ENCODE peak calls at places on chromosomes 12 and 14, in five cellular contexts. One of them, this sample, is unnamed.

GRCh38 chr14:90836692-90837063 is 20.4 kb upstream of the TTC7B start:
- DNase-seq in mesendoderm: no peak
- DNase-seq in fibroblast of lung: no peak
- DNase-seq in cardiac muscle cell: no peak
- DNase-seq in naive thymus-derived CD4-positive, alpha-beta T cell: no peak
- DNase-seq in this sample: no peak

GRCh38 chr12:67069451-67070306 is 199.5 kb upstream of the CAND1 start:
- DNase-seq in mesendoderm: peak; percentile 90
- DNase-seq in fibroblast of lung: peak; percentile 39
- DNase-seq in cardiac muscle cell: peak; percentile 8
- DNase-seq in naive thymus-derived CD4-positive, alpha-beta T cell: peak; percentile 42
- DNase-seq in this sample: peak; percentile 71

GRCh38 chr12:10362325-10362724 is 27.5 kb downstream of the KLRK1 start:
- DNase-seq in mesendoderm: no peak
- DNase-seq in fibroblast of lung: no peak
- DNase-seq in cardiac muscle cell: no peak
- DNase-seq in naive thymus-derived CD4-positive, alpha-beta T cell: no peak
- DNase-seq in this sample: no peak

GRCh38 chr12:127903146-127903545 is 363.8 kb upstream of the TMEM132C start:
- DNase-seq in mesendoderm: peak; percentile 79
- DNase-seq in fibroblast of lung: peak; percentile 82
- DNase-seq in cardiac muscle cell: no peak
- DNase-seq in naive thymus-derived CD4-positive, alpha-beta T cell: no peak
- DNase-seq in this sample: no peak

GRCh38 chr14:51554339-51554920 is 97.3 kb upstream of the FRMD6 start:
- DNase-seq in mesendoderm: peak; percentile 87
- DNase-seq in fibroblast of lung: peak; percentile 96
- DNase-seq in cardiac muscle cell: peak; percentile 65
- DNase-seq in naive thymus-derived CD4-positive, alpha-beta T cell: no peak
- DNase-seq in this sample: no peak

GRCh38 chr12:110330544-110330943 is 49.5 kb downstream of the ATP2A2 start:
- DNase-seq in mesendoderm: peak; percentile 77
- DNase-seq in fibroblast of lung: peak; percentile 58
- DNase-seq in cardiac muscle cell: peak; percentile 73
- DNase-seq in naive thymus-derived CD4-positive, alpha-beta T cell: no peak
- DNase-seq in this sample: no peak

GRCh38 chr14:101601603-101602465 is 40.5 kb downstream of the DIO3 start:
- DNase-seq in mesendoderm: no peak
- DNase-seq in fibroblast of lung: no peak
- DNase-seq in cardiac muscle cell: no peak
- DNase-seq in naive thymus-derived CD4-positive, alpha-beta T cell: peak; percentile 18
- DNase-seq in this sample: no peak

GRCh38 chr12:116931665-116932064 is 20.9 kb downstream of the FBXW8 start:
- DNase-seq in mesendoderm: no peak
- DNase-seq in fibroblast of lung: no peak
- DNase-seq in cardiac muscle cell: no peak
- DNase-seq in naive thymus-derived CD4-positive, alpha-beta T cell: no peak
- DNase-seq in this sample: no peak

GRCh38 chr14:61567838-61568571 is 127.3 kb upstream of the HIF1A start:
- DNase-seq in mesendoderm: peak; percentile 52
- DNase-seq in fibroblast of lung: no peak
- DNase-seq in cardiac muscle cell: no peak
- DNase-seq in naive thymus-derived CD4-positive, alpha-beta T cell: no peak
- DNase-seq in this sample: no peak

GRCh38 chr14:79724934-79725717 is 486.2 kb downstream of the DIO2 start:
- DNase-seq in mesendoderm: no peak
- DNase-seq in fibroblast of lung: no peak
- DNase-seq in cardiac muscle cell: no peak
- DNase-seq in naive thymus-derived CD4-positive, alpha-beta T cell: no peak
- DNase-seq in this sample: no peak

GRCh38 chr14:37992489-37992888 is 215.2 kb upstream of the SSTR1 start:
- DNase-seq in mesendoderm: no peak
- DNase-seq in fibroblast of lung: no peak
- DNase-seq in cardiac muscle cell: no peak
- DNase-seq in naive thymus-derived CD4-positive, alpha-beta T cell: no peak
- DNase-seq in this sample: no peak

GRCh38 chr12:109952873-109953272 is 43.3 kb downstream of the GIT2 start:
- DNase-seq in mesendoderm: no peak
- DNase-seq in fibroblast of lung: no peak
- DNase-seq in cardiac muscle cell: no peak
- DNase-seq in naive thymus-derived CD4-positive, alpha-beta T cell: no peak
- DNase-seq in this sample: no peak

GRCh38 chr14:36281309-36281708 is 39.1 kb downstream of the MBIP start:
- DNase-seq in mesendoderm: peak; percentile 76
- DNase-seq in fibroblast of lung: no peak
- DNase-seq in cardiac muscle cell: peak; percentile 21
- DNase-seq in naive thymus-derived CD4-positive, alpha-beta T cell: no peak
- DNase-seq in this sample: peak; percentile 55

GRCh38 chr12:54603173-54603814 is 14.8 kb upstream of the PPP1R1A start:
- DNase-seq in mesendoderm: peak; percentile 84
- DNase-seq in fibroblast of lung: peak; percentile 61
- DNase-seq in cardiac muscle cell: peak; percentile 84
- DNase-seq in naive thymus-derived CD4-positive, alpha-beta T cell: peak; percentile 48
- DNase-seq in this sample: peak; percentile 78

GRCh38 chr12:95231190-95231589 is 13.6 kb downstream of the VEZT start:
- DNase-seq in mesendoderm: no peak
- DNase-seq in fibroblast of lung: peak; percentile 66
- DNase-seq in cardiac muscle cell: peak; percentile 75
- DNase-seq in naive thymus-derived CD4-positive, alpha-beta T cell: no peak
- DNase-seq in this sample: no peak

GRCh38 chr12:57590892-57591566 is at the start of gene PIP4K2C:
- DNase-seq in mesendoderm: peak; percentile 92
- DNase-seq in fibroblast of lung: peak; percentile 50
- DNase-seq in cardiac muscle cell: peak; percentile 50
- DNase-seq in naive thymus-derived CD4-positive, alpha-beta T cell: peak; percentile 79
- DNase-seq in this sample: peak; percentile 85

GRCh38 chr12:43945983-43946382 is 110.1 kb downstream of the TMEM117 start:
- DNase-seq in mesendoderm: no peak
- DNase-seq in fibroblast of lung: no peak
- DNase-seq in cardiac muscle cell: no peak
- DNase-seq in naive thymus-derived CD4-positive, alpha-beta T cell: no peak
- DNase-seq in this sample: no peak

GRCh38 chr12:108618079-108618952 is 15.4 kb downstream of the SELPLG start:
- DNase-seq in mesendoderm: peak; percentile 88
- DNase-seq in fibroblast of lung: peak; percentile 76
- DNase-seq in cardiac muscle cell: peak; percentile 90
- DNase-seq in naive thymus-derived CD4-positive, alpha-beta T cell: peak; percentile 81
- DNase-seq in this sample: peak; percentile 70

GRCh38 chr12:31929140-31929526 is 30.1 kb upstream of the RESF1 start:
- DNase-seq in mesendoderm: no peak
- DNase-seq in fibroblast of lung: no peak
- DNase-seq in cardiac muscle cell: no peak
- DNase-seq in naive thymus-derived CD4-positive, alpha-beta T cell: no peak
- DNase-seq in this sample: no peak

GRCh38 chr12:19234991-19235876 is 105.7 kb downstream of the PLEKHA5 start:
- DNase-seq in mesendoderm: no peak
- DNase-seq in fibroblast of lung: peak; percentile 64
- DNase-seq in cardiac muscle cell: peak; percentile 72
- DNase-seq in naive thymus-derived CD4-positive, alpha-beta T cell: no peak
- DNase-seq in this sample: no peak

GRCh38 chr12:19273482-19274330 is 144.2 kb downstream of the PLEKHA5 start:
- DNase-seq in mesendoderm: peak; percentile 32
- DNase-seq in fibroblast of lung: peak; percentile 99
- DNase-seq in cardiac muscle cell: peak; percentile 98
- DNase-seq in naive thymus-derived CD4-positive, alpha-beta T cell: no peak
- DNase-seq in this sample: no peak

GRCh38 chr14:101102875-101103274 is 199.4 kb upstream of the RTL1 start:
- DNase-seq in mesendoderm: no peak
- DNase-seq in fibroblast of lung: peak; percentile 36
- DNase-seq in cardiac muscle cell: no peak
- DNase-seq in naive thymus-derived CD4-positive, alpha-beta T cell: peak; percentile 13
- DNase-seq in this sample: no peak

GRCh38 chr12:95608252-95609033 is 57.2 kb upstream of the USP44 start:
- DNase-seq in mesendoderm: no peak
- DNase-seq in fibroblast of lung: peak; percentile 95
- DNase-seq in cardiac muscle cell: peak; percentile 66
- DNase-seq in naive thymus-derived CD4-positive, alpha-beta T cell: no peak
- DNase-seq in this sample: no peak

GRCh38 chr12:76152161-76152807 is 67.8 kb upstream of the NAP1L1 start:
- DNase-seq in mesendoderm: no peak
- DNase-seq in fibroblast of lung: no peak
- DNase-seq in cardiac muscle cell: no peak
- DNase-seq in naive thymus-derived CD4-positive, alpha-beta T cell: no peak
- DNase-seq in this sample: no peak

GRCh38 chr14:85471744-85472143 is 58.2 kb upstream of the FLRT2 start:
- DNase-seq in mesendoderm: peak; percentile 76
- DNase-seq in fibroblast of lung: peak; percentile 98
- DNase-seq in cardiac muscle cell: peak; percentile 89
- DNase-seq in naive thymus-derived CD4-positive, alpha-beta T cell: no peak
- DNase-seq in this sample: no peak

GRCh38 chr12:54723653-54724256 is 75.6 kb upstream of the DCD start:
- DNase-seq in mesendoderm: peak; percentile 67
- DNase-seq in fibroblast of lung: peak; percentile 0
- DNase-seq in cardiac muscle cell: peak; percentile 40
- DNase-seq in naive thymus-derived CD4-positive, alpha-beta T cell: no peak
- DNase-seq in this sample: peak; percentile 19

GRCh38 chr12:122099280-122099749 is 20.8 kb downstream of the MLXIP start:
- DNase-seq in mesendoderm: no peak
- DNase-seq in fibroblast of lung: no peak
- DNase-seq in cardiac muscle cell: no peak
- DNase-seq in naive thymus-derived CD4-positive, alpha-beta T cell: no peak
- DNase-seq in this sample: no peak

GRCh38 chr12:104313568-104314241 is 10.2 kb downstream of the EID3 start:
- DNase-seq in mesendoderm: no peak
- DNase-seq in fibroblast of lung: no peak
- DNase-seq in cardiac muscle cell: no peak
- DNase-seq in naive thymus-derived CD4-positive, alpha-beta T cell: no peak
- DNase-seq in this sample: no peak

GRCh38 chr12:65955418-65955817 is 131.1 kb downstream of the HMGA2 start:
- DNase-seq in mesendoderm: no peak
- DNase-seq in fibroblast of lung: no peak
- DNase-seq in cardiac muscle cell: no peak
- DNase-seq in naive thymus-derived CD4-positive, alpha-beta T cell: no peak
- DNase-seq in this sample: peak; percentile 38
- H3K4me1 ChIP-seq in mesendoderm: no peaks in the 10 kb centered on the region
- H3K4me1 ChIP-seq in fibroblast of lung: peaks cover 23% of the 10 kb centered on the region
- H3K4me1 ChIP-seq in cardiac muscle cell: no peaks in the 10 kb centered on the region
- H3K4me1 ChIP-seq in naive thymus-derived CD4-positive, alpha-beta T cell: no peaks in the 10 kb centered on the region
- H3K4me1 ChIP-seq in this sample: peaks cover 24% of the 10 kb centered on the region

GRCh38 chr12:1162083-1162760 is 171.2 kb downstream of the ERC1 start:
- DNase-seq in mesendoderm: no peak
- DNase-seq in fibroblast of lung: no peak
- DNase-seq in cardiac muscle cell: no peak
- DNase-seq in naive thymus-derived CD4-positive, alpha-beta T cell: no peak
- DNase-seq in this sample: peak; percentile 71
- H3K36me3 ChIP-seq in mesendoderm: no peaks in the 10 kb centered on the region
- H3K36me3 ChIP-seq in fibroblast of lung: no peaks in the 10 kb centered on the region
- H3K36me3 ChIP-seq in cardiac muscle cell: no peaks in the 10 kb centered on the region
- H3K36me3 ChIP-seq in naive thymus-derived CD4-positive, alpha-beta T cell: peaks cover 2% of the 10 kb centered on the region
- H3K36me3 ChIP-seq in this sample: no peaks in the 10 kb centered on the region

GRCh38 chr12:124160102-124160501 is 134.8 kb upstream of the RFLNA start:
- DNase-seq in mesendoderm: no peak
- DNase-seq in fibroblast of lung: peak; percentile 13
- DNase-seq in cardiac muscle cell: peak; percentile 26
- DNase-seq in naive thymus-derived CD4-positive, alpha-beta T cell: no peak
- DNase-seq in this sample: no peak
- H3K4me3 ChIP-seq in mesendoderm: no peak overlapping the region
- H3K4me3 ChIP-seq in fibroblast of lung: no peak overlapping the region
- H3K4me3 ChIP-seq in cardiac muscle cell: no peak overlapping the region
- H3K4me3 ChIP-seq in naive thymus-derived CD4-positive, alpha-beta T cell: no peak overlapping the region
- H3K4me3 ChIP-seq in this sample: no peak overlapping the region

GRCh38 chr12:92398565-92399309 is 253.1 kb upstream of the BTG1 start:
- DNase-seq in mesendoderm: peak; percentile 41
- DNase-seq in fibroblast of lung: no peak
- DNase-seq in cardiac muscle cell: no peak
- DNase-seq in naive thymus-derived CD4-positive, alpha-beta T cell: no peak
- DNase-seq in this sample: no peak
- H3K4me1 ChIP-seq in mesendoderm: no peaks in the 10 kb centered on the region
- H3K4me1 ChIP-seq in fibroblast of lung: no peaks in the 10 kb centered on the region
- H3K4me1 ChIP-seq in cardiac muscle cell: peaks cover 20% of the 10 kb centered on the region
- H3K4me1 ChIP-seq in naive thymus-derived CD4-positive, alpha-beta T cell: peaks cover 96% of the 10 kb centered on the region
- H3K4me1 ChIP-seq in this sample: no peaks in the 10 kb centered on the region

DNA sequence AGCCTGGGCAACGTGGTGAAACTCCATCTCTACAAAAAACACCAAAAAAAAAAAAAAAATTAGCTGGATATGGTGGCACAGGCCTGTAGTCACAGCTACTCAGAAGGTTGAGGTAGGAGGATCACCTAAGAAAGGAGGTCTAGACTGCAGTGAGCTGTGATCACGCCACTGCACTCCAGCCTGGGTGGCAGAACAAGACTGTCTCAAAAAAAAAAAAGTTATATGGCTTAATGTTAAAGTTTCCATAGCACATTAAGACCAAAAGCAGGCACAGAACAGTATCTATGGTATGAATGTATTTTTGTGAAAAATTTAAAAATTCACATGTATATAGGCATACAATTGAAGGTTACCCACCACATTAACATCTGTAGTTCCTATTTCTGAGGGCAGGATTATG is 15.9 kb downstream of the CDKN1B start:
- DNase-seq in mesendoderm: no peak
- DNase-seq in fibroblast of lung: no peak
- DNase-seq in cardiac muscle cell: no peak
- DNase-seq in naive thymus-derived CD4-positive, alpha-beta T cell: no peak
- DNase-seq in this sample: no peak
- H3K36me3 ChIP-seq in mesendoderm: no peaks in the 10 kb centered on the region
- H3K36me3 ChIP-seq in fibroblast of lung: no peaks in the 10 kb centered on the region
- H3K36me3 ChIP-seq in cardiac muscle cell: no peaks in the 10 kb centered on the region
- H3K36me3 ChIP-seq in naive thymus-derived CD4-positive, alpha-beta T cell: no peaks in the 10 kb centered on the region
- H3K36me3 ChIP-seq in this sample: no peaks in the 10 kb centered on the region

GRCh38 chr14:55500219-55500701 is 59.8 kb upstream of the TBPL2 start:
- DNase-seq in mesendoderm: no peak
- DNase-seq in fibroblast of lung: no peak
- DNase-seq in cardiac muscle cell: no peak
- DNase-seq in naive thymus-derived CD4-positive, alpha-beta T cell: no peak
- DNase-seq in this sample: no peak
- H3K4me3 ChIP-seq in mesendoderm: no peak overlapping the region
- H3K4me3 ChIP-seq in fibroblast of lung: no peak overlapping the region
- H3K4me3 ChIP-seq in cardiac muscle cell: no peak overlapping the region
- H3K4me3 ChIP-seq in naive thymus-derived CD4-positive, alpha-beta T cell: no peak overlapping the region
- H3K4me3 ChIP-seq in this sample: no peak overlapping the region

DNA sequence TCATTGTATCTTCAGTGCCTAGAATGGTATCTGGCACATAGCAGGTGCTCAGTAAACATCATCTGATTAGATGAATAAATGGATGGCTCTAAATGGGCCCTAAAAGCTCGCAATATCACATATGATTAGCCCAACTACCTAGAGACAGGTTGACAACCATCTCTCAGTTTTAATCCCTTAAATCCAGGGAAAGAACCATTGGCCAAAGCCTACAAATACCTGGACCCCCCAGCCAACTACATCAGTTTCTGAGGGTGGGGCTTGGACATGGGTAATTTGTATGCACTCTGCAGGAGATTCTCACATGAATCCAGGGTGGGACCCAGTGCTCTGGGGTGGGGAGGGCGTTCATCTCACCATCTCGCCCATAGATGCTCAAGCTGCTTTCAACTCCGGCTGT is 4.8 kb upstream of the DTX1 start:
- DNase-seq in mesendoderm: no peak
- DNase-seq in fibroblast of lung: no peak
- DNase-seq in cardiac muscle cell: no peak
- DNase-seq in naive thymus-derived CD4-positive, alpha-beta T cell: no peak
- DNase-seq in this sample: no peak
- H3K4me1 ChIP-seq in mesendoderm: no peaks in the 10 kb centered on the region
- H3K4me1 ChIP-seq in fibroblast of lung: no peaks in the 10 kb centered on the region
- H3K4me1 ChIP-seq in cardiac muscle cell: no peaks in the 10 kb centered on the region
- H3K4me1 ChIP-seq in naive thymus-derived CD4-positive, alpha-beta T cell: peaks cover 4% of the 10 kb centered on the region
- H3K4me1 ChIP-seq in this sample: no peaks in the 10 kb centered on the region